ENCODE peak calls at places on chromosomes 5 and 9, in ten cellular contexts. B, H, L, U, O, D, Y, G, T and W are unnamed samples.

GRCh38 chr9:38417003-38417965 is 7.0 kb downstream of the IGFBPL1 start:
- DNase-seq in B (no peak), H (peak; percentile 33), L (peak; percentile 31), U (peak; percentile 48), O (no peak), D (peak; percentile 24), Y (peak; percentile 40), G (peak; percentile 35), T (no peak), W (no peak)

GRCh38 chr9:7935666-7936065 is 136.1 kb upstream of the DMAC1 start:
- DNase-seq in B (no peak), H (no peak), L (no peak), U (no peak), O (no peak), D (no peak), Y (no peak), G (no peak), T (no peak), W (no peak)

GRCh38 chr5:17340816-17341215 is 123.4 kb downstream of the BASP1 start:
- DNase-seq in B (no peak), H (no peak), L (no peak), U (peak; percentile 71), O (no peak), D (no peak), Y (no peak), G (no peak), T (no peak), W (no peak)

GRCh38 chr9:120818595-120818994 is 24.1 kb downstream of the PSMD5 start:
- DNase-seq in B (no peak), H (no peak), L (no peak), U (no peak), O (no peak), D (no peak), Y (no peak), G (no peak), T (no peak), W (no peak)

GRCh38 chr9:81879501-81879916 is 48.7 kb upstream of the SPATA31D4 start:
- DNase-seq in B (no peak), H (no peak), L (no peak), U (no peak), O (no peak), D (no peak), Y (no peak), G (peak; percentile 65), T (no peak), W (peak; percentile 6)

GRCh38 chr5:58080573-58080972 is 379.3 kb downstream of the PLK2 start:
- DNase-seq in B (no peak), H (no peak), L (no peak), U (peak; percentile 76), O (no peak), D (no peak), Y (no peak), G (no peak), T (no peak), W (no peak)

GRCh38 chr5:157540707-157541451 is 34.7 kb downstream of the ADAM19 start:
- DNase-seq in B (peak; percentile 48), H (peak; percentile 47), L (no peak), U (no peak), O (no peak), D (peak; percentile 82), Y (peak; percentile 39), G (peak; percentile 72), T (peak; percentile 49), W (no peak)

GRCh38 chr5:173204185-173204979 is 30.6 kb downstream of the NKX2-5 start:
- DNase-seq in B (no peak), H (no peak), L (peak; percentile 46), U (peak; percentile 53), O (no peak), D (no peak), Y (no peak), G (no peak), T (peak; percentile 22), W (no peak)

GRCh38 chr9:12765399-12765798 is 9.4 kb upstream of the LURAP1L start:
- DNase-seq in B (no peak), H (no peak), L (no peak), U (no peak), O (no peak), D (no peak), Y (no peak), G (no peak), T (no peak), W (no peak)
- TF ChIP-seq POLR2A in B (no peak), H (no peak), L (no peak), U (no peak), O (no peak), D (no peak), Y (no peak), G (no peak), T (no peak), W (no peak)

GRCh38 chr9:35691325-35691631 is 1.6 kb upstream of the TPM2 start:
- DNase-seq in B (no peak), H (no peak), L (no peak), U (no peak), O (no peak), D (no peak), Y (no peak), G (no peak), T (no peak), W (no peak)

GRCh38 chr9:35689351-35689600 is 449 bp downstream of the TPM2 start:
- DNase-seq in B (no peak), H (no peak), L (no peak), U (no peak), O (no peak), D (no peak), Y (no peak), G (no peak), T (no peak), W (no peak)

GRCh38 chr9:35690447-35691324 is 961 bp upstream of the TPM2 start:
- DNase-seq in B (peak; percentile 75), H (peak; percentile 53), L (peak; percentile 64), U (peak; percentile 68), O (peak; percentile 73), D (peak; percentile 97), Y (peak; percentile 70), G (peak; percentile 79), T (peak; percentile 77), W (peak; percentile 58)

GRCh38 chr9:35688558-35689350 is 971 bp downstream of the TPM2 start:
- DNase-seq in B (peak; percentile 52), H (peak; percentile 72), L (peak; percentile 51), U (peak; percentile 25), O (no peak), D (no peak), Y (no peak), G (no peak), T (no peak), W (no peak)

DNA sequence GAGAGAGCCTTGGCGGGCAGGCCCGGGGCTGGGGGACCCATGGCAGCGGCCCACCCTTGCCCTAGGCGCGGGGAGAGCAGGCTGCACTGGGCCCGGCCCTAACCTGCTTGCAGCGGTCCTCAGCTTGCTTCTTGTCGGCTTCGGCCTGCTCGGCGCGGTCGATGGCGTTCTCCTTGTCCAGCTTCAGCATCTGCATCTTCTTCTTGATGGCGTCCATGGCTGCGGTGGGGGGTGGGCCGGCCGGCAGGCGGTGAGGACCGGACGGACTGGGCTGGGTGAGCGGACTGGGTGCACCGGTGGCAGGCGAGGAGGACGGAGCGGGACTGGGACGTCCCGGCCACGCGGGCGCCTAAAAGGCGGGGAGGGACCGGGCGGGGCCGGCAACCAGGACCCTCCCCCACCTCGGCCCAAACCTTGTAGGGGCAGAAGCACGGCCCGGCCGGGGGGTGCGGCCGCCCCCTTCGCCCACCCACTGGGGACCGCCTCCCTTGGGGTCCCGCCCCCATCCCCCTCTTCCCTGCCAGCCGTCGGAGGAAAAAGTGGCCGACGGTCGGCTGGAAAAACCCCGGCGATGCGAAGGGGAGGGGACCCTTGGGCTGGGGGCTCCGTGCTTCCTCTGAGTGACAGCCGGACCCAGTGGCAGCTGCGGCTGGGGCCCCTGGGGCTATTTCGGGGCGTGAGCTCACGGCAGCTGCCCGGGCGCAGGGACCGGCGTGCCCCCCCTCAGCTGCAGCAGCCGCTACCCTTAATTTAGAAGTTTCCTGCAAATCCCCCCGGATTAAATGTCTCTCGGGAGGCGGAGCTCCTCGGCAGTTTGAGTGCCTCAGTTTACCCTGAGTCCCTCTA is at the start of gene TPM2:
- DNase-seq in B (peak; percentile 78), H (peak; percentile 44), L (no peak), U (peak; percentile 88), O (no peak), D (peak; percentile 96), Y (peak; percentile 37), G (peak; percentile 73), T (peak; percentile 72), W (peak; percentile 44)
- TF ChIP-seq POLR2A in B (peak; percentile 59), H (peak; percentile 93), L (no peak), U (peak; percentile 99), O (no peak), D (peak; percentile 97), Y (no peak), G (peak; percentile 80), T (no peak), W (peak; percentile 43)

GRCh38 chr5:159100928-159101646 is 1.4 kb upstream of the EBF1 start:
- DNase-seq in B (no peak), H (no peak), L (no peak), U (no peak), O (no peak), D (no peak), Y (no peak), G (no peak), T (no peak), W (no peak)

GRCh38 chr5:159099049-159099760 is 511 bp downstream of the EBF1 start:
- DNase-seq in B (no peak), H (peak; percentile 44), L (peak; percentile 85), U (peak; percentile 58), O (peak; percentile 52), D (no peak), Y (no peak), G (no peak), T (peak; percentile 57), W (no peak)

GRCh38 chr5:159101689-159102088 is 2.0 kb upstream of the EBF1 start:
- DNase-seq in B (peak; percentile 19), H (no peak), L (no peak), U (no peak), O (no peak), D (no peak), Y (no peak), G (no peak), T (no peak), W (no peak)

GRCh38 chr5:159098285-159099048 is 1.2 kb downstream of the EBF1 start:
- DNase-seq in B (no peak), H (no peak), L (no peak), U (no peak), O (no peak), D (no peak), Y (no peak), G (no peak), T (no peak), W (no peak)

DNA sequence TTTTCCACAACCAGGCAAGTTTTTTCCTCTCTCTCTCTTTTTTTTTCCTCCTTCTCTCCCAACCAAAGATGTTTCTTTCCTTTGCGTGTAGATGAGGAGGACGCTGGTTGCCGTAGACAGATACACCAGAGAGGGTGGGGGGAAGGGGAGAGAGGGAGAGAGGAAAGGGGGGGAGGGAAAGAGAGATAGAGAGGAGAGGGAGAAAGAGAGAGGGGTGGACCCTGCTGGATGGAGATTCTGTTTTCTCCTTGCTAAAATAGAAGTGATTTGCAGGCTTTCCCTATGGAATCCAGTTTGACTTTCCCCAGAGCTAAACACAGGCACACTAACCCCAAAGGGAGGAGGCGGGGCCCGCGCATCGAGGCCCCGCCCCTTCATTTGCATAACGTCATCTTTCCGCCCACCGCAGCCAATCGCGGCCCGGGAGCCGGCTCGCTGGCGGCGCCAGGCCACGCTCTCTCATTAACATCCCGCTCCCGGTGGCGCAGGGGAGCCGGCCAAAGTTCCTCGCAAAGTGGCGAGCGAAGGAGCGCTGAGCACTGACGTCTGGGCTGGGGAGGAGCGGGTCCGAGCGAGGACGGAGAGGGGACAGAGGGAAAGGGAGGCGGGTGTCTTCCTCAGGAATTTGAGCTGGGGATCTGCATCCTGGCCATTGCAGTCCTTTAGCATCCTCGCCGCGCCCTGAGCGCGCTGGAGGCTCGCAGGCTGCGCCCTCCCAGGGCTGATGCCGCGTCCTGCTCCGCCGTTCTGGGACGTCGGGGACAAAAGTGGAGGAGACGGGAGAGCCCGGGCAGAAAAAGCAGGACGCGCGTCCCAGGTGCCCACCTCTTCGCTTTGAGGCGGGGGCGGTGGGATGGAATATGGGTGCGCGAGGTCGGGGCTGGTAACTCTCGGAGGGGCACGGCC is 559 bp upstream of the EBF1 start:
- DNase-seq in B (peak; percentile 81), H (peak; percentile 84), L (peak; percentile 89), U (peak; percentile 94), O (peak; percentile 84), D (peak; percentile 95), Y (peak; percentile 79), G (peak; percentile 80), T (peak; percentile 91), W (peak; percentile 51)
- TF ChIP-seq POLR2A in B (peak; percentile 71), H (peak; percentile 69), L (no peak), U (peak; percentile 77), O (peak; percentile 44), D (peak; percentile 43), Y (no peak), G (peak; percentile 62), T (peak; percentile 72), W (peak; percentile 59)

DNA sequence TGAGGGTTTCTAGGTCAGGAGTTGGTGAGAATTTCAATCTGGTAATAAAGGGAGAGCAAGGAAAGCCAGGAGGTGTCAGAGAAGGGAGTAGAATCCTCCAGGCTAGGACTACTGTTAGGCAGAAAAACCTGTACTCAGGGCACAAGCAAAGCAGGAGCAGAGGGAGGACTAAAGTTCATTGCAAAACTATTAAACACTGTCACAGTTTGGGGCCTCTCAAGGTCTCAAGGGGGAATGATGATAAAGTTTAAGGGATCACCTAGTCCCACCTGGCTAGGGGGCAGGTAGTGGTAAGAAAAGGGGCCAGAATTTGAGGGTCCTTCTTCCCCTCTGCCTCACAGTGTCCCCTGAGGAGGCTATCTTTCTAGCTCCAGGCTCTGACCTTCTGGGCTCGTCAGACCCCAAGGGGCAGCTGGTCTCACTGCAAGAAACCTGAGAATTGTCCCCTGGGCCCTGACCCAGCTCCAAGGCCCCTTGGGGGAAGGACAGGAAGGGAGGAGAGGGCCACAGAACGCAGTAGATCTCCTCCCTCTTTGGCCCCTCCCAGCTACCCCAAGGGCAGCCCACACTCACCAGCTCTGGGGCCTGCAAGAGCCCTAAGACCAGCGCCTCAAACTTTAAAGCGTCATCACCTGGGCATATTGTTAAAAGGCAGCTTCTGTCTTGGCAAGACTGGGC is 984 bp downstream of the CCDC69 start:
- DNase-seq in B (peak; percentile 62), H (no peak), L (peak; percentile 85), U (peak; percentile 13), O (no peak), D (peak; percentile 88), Y (no peak), G (peak; percentile 69), T (peak; percentile 67), W (peak; percentile 9)
- TF ChIP-seq POLR2A in B (no peak), H (no peak), L (no peak), U (no peak), O (no peak), D (no peak), Y (no peak), G (no peak), T (no peak), W (no peak)